ENCODE peak calls at places on chromosomes 12 and 14, in four cellular contexts. One of them, this sample, is unnamed.
A peak's percentile ranks its signal among the peaks of the same experiment; 100 is the strongest.

GRCh38 chr14:66383771-66384170 is 102.4 kb upstream of the CCDC196 start:
- DNase-seq in OCI-LY7: no peak
- DNase-seq in CD4-positive, alpha-beta T cell: no peak
- DNase-seq in effector memory CD4-positive, alpha-beta T cell: no peak
- DNase-seq in this sample: no peak

GRCh38 chr14:47040490-47040889 is 388.9 kb upstream of the RPL10L start:
- DNase-seq in OCI-LY7: no peak
- DNase-seq in CD4-positive, alpha-beta T cell: no peak
- DNase-seq in effector memory CD4-positive, alpha-beta T cell: no peak
- DNase-seq in this sample: no peak

GRCh38 chr14:90483551-90483950 is 86.7 kb downstream of the CALM1 start:
- DNase-seq in OCI-LY7: no peak
- DNase-seq in CD4-positive, alpha-beta T cell: peak; percentile 54
- DNase-seq in effector memory CD4-positive, alpha-beta T cell: no peak
- DNase-seq in this sample: no peak

GRCh38 chr12:117147639-117148038 is 42.6 kb downstream of the FBXO21 start:
- DNase-seq in OCI-LY7: no peak
- DNase-seq in CD4-positive, alpha-beta T cell: no peak
- DNase-seq in effector memory CD4-positive, alpha-beta T cell: no peak
- DNase-seq in this sample: no peak

GRCh38 chr12:6533653-6534157 is 612 bp upstream of the GAPDH start:
- DNase-seq in OCI-LY7: peak; percentile 94
- DNase-seq in CD4-positive, alpha-beta T cell: no peak
- DNase-seq in effector memory CD4-positive, alpha-beta T cell: no peak
- DNase-seq in this sample: peak; percentile 39

GRCh38 chr12:93825926-93826599 is 148.9 kb downstream of the CRADD start:
- DNase-seq in OCI-LY7: no peak
- DNase-seq in CD4-positive, alpha-beta T cell: no peak
- DNase-seq in effector memory CD4-positive, alpha-beta T cell: no peak
- DNase-seq in this sample: no peak

GRCh38 chr14:57712101-57712500 is 153.8 kb downstream of the SLC35F4 start:
- DNase-seq in OCI-LY7: no peak
- DNase-seq in CD4-positive, alpha-beta T cell: no peak
- DNase-seq in effector memory CD4-positive, alpha-beta T cell: no peak
- DNase-seq in this sample: no peak

GRCh38 chr12:107780298-107780697 is 5.8 kb downstream of the ASCL4 start:
- DNase-seq in OCI-LY7: no peak
- DNase-seq in CD4-positive, alpha-beta T cell: no peak
- DNase-seq in effector memory CD4-positive, alpha-beta T cell: no peak
- DNase-seq in this sample: no peak

GRCh38 chr14:52919971-52920370 is 30.9 kb downstream of the FERMT2 start:
- DNase-seq in OCI-LY7: no peak
- DNase-seq in CD4-positive, alpha-beta T cell: no peak
- DNase-seq in effector memory CD4-positive, alpha-beta T cell: no peak
- DNase-seq in this sample: no peak

GRCh38 chr12:113486722-113487121 is 15.1 kb upstream of the LHX5 start:
- DNase-seq in OCI-LY7: no peak
- DNase-seq in CD4-positive, alpha-beta T cell: no peak
- DNase-seq in effector memory CD4-positive, alpha-beta T cell: no peak
- DNase-seq in this sample: no peak

GRCh38 chr14:74579447-74580274 is 32.4 kb downstream of the LTBP2 start:
- DNase-seq in OCI-LY7: no peak
- DNase-seq in CD4-positive, alpha-beta T cell: no peak
- DNase-seq in effector memory CD4-positive, alpha-beta T cell: no peak
- DNase-seq in this sample: no peak

GRCh38 chr12:12015073-12015685 is 55.6 kb upstream of the BCL2L14 start:
- DNase-seq in OCI-LY7: no peak
- DNase-seq in CD4-positive, alpha-beta T cell: no peak
- DNase-seq in effector memory CD4-positive, alpha-beta T cell: no peak
- DNase-seq in this sample: no peak

GRCh38 chr12:45669093-45669492 is 60.4 kb upstream of the ARID2 start:
- DNase-seq in OCI-LY7: no peak
- DNase-seq in CD4-positive, alpha-beta T cell: no peak
- DNase-seq in effector memory CD4-positive, alpha-beta T cell: no peak
- DNase-seq in this sample: no peak

GRCh38 chr12:90090929-90091651 is 382.5 kb upstream of the ATP2B1 start:
- DNase-seq in OCI-LY7: no peak
- DNase-seq in CD4-positive, alpha-beta T cell: no peak
- DNase-seq in effector memory CD4-positive, alpha-beta T cell: no peak
- DNase-seq in this sample: no peak

GRCh38 chr12:88578821-88579518 is 1.3 kb downstream of the KITLG start:
- DNase-seq in OCI-LY7: no peak
- DNase-seq in CD4-positive, alpha-beta T cell: no peak
- DNase-seq in effector memory CD4-positive, alpha-beta T cell: no peak
- DNase-seq in this sample: no peak

GRCh38 chr12:119940881-119941280 is 48.2 kb upstream of the BICDL1 start:
- DNase-seq in OCI-LY7: no peak
- DNase-seq in CD4-positive, alpha-beta T cell: no peak
- DNase-seq in effector memory CD4-positive, alpha-beta T cell: no peak
- DNase-seq in this sample: no peak

GRCh38 chr12:124105546-124105945 is 132.5 kb downstream of the ZNF664 start:
- DNase-seq in OCI-LY7: no peak
- DNase-seq in CD4-positive, alpha-beta T cell: no peak
- DNase-seq in effector memory CD4-positive, alpha-beta T cell: no peak
- DNase-seq in this sample: no peak

GRCh38 chr14:87994974-87995373 is 2.0 kb upstream of the GALC start:
- DNase-seq in OCI-LY7: no peak
- DNase-seq in CD4-positive, alpha-beta T cell: no peak
- DNase-seq in effector memory CD4-positive, alpha-beta T cell: peak; percentile 1
- DNase-seq in this sample: no peak

GRCh38 chr14:36604757-36605505 is 22.5 kb upstream of the NKX2-8 start:
- DNase-seq in OCI-LY7: peak; percentile 66
- DNase-seq in CD4-positive, alpha-beta T cell: no peak
- DNase-seq in effector memory CD4-positive, alpha-beta T cell: no peak
- DNase-seq in this sample: no peak

GRCh38 chr12:113639474-113639873 is 167.8 kb upstream of the LHX5 start:
- DNase-seq in OCI-LY7: no peak
- DNase-seq in CD4-positive, alpha-beta T cell: no peak
- DNase-seq in effector memory CD4-positive, alpha-beta T cell: no peak
- DNase-seq in this sample: no peak

GRCh38 chr12:50112456-50113218 is 601 bp downstream of the COX14 start:
- DNase-seq in OCI-LY7: peak; percentile 36
- DNase-seq in CD4-positive, alpha-beta T cell: no peak
- DNase-seq in effector memory CD4-positive, alpha-beta T cell: no peak
- DNase-seq in this sample: no peak

GRCh38 chr14:104596927-104597351 is 7.6 kb downstream of the TMEM179 start:
- DNase-seq in OCI-LY7: no peak
- DNase-seq in CD4-positive, alpha-beta T cell: no peak
- DNase-seq in effector memory CD4-positive, alpha-beta T cell: no peak
- DNase-seq in this sample: no peak

GRCh38 chr12:63321373-63321772 is 170.4 kb upstream of the AVPR1A start:
- DNase-seq in OCI-LY7: no peak
- DNase-seq in CD4-positive, alpha-beta T cell: no peak
- DNase-seq in effector memory CD4-positive, alpha-beta T cell: no peak
- DNase-seq in this sample: no peak

GRCh38 chr12:64889434-64890216 is 65.2 kb downstream of the TBC1D30 start:
- DNase-seq in OCI-LY7: no peak
- DNase-seq in CD4-positive, alpha-beta T cell: no peak
- DNase-seq in effector memory CD4-positive, alpha-beta T cell: no peak
- DNase-seq in this sample: no peak

GRCh38 chr12:92955997-92956663 is 27.0 kb upstream of the EEA1 start:
- DNase-seq in OCI-LY7: no peak
- DNase-seq in CD4-positive, alpha-beta T cell: no peak
- DNase-seq in effector memory CD4-positive, alpha-beta T cell: no peak
- DNase-seq in this sample: no peak

GRCh38 chr12:63792333-63792732 is 12.6 kb downstream of the RXYLT1 start:
- DNase-seq in OCI-LY7: no peak
- DNase-seq in CD4-positive, alpha-beta T cell: no peak
- DNase-seq in effector memory CD4-positive, alpha-beta T cell: no peak
- DNase-seq in this sample: no peak

GRCh38 chr12:6958609-6959375 is 7.6 kb downstream of the PTPN6 start:
- DNase-seq in OCI-LY7: peak; percentile 87
- DNase-seq in CD4-positive, alpha-beta T cell: peak; percentile 73
- DNase-seq in effector memory CD4-positive, alpha-beta T cell: peak; percentile 72
- DNase-seq in this sample: peak; percentile 60

GRCh38 chr12:93773122-93773871 is 96.1 kb downstream of the CRADD start:
- DNase-seq in OCI-LY7: no peak
- DNase-seq in CD4-positive, alpha-beta T cell: peak; percentile 19
- DNase-seq in effector memory CD4-positive, alpha-beta T cell: peak; percentile 23
- DNase-seq in this sample: peak; percentile 23

GRCh38 chr12:128956755-128957154 is 103.5 kb downstream of the GLT1D1 start:
- DNase-seq in OCI-LY7: no peak
- DNase-seq in CD4-positive, alpha-beta T cell: no peak
- DNase-seq in effector memory CD4-positive, alpha-beta T cell: no peak
- DNase-seq in this sample: no peak
- H3K9me3 ChIP-seq in OCI-LY7: no peaks in the 10 kb centered on the region
- H3K9me3 ChIP-seq in CD4-positive, alpha-beta T cell: no peaks in the 10 kb centered on the region
- H3K9me3 ChIP-seq in effector memory CD4-positive, alpha-beta T cell: no peaks in the 10 kb centered on the region
- H3K9me3 ChIP-seq in this sample: no peaks in the 10 kb centered on the region

GRCh38 chr14:105926415-105927093 is 400.2 kb downstream of the TMEM121 start:
- DNase-seq in OCI-LY7: no peak
- DNase-seq in CD4-positive, alpha-beta T cell: no peak
- DNase-seq in effector memory CD4-positive, alpha-beta T cell: no peak
- DNase-seq in this sample: no peak
- H3K9me3 ChIP-seq in OCI-LY7: no peaks in the 10 kb centered on the region
- H3K9me3 ChIP-seq in CD4-positive, alpha-beta T cell: no peaks in the 10 kb centered on the region
- H3K9me3 ChIP-seq in effector memory CD4-positive, alpha-beta T cell: no peaks in the 10 kb centered on the region
- H3K9me3 ChIP-seq in this sample: no peaks in the 10 kb centered on the region

GRCh38 chr14:73173092-73173735 is 36.9 kb downstream of the PSEN1 start:
- DNase-seq in OCI-LY7: peak; percentile 72
- DNase-seq in CD4-positive, alpha-beta T cell: no peak
- DNase-seq in effector memory CD4-positive, alpha-beta T cell: no peak
- DNase-seq in this sample: no peak
- H3K9me3 ChIP-seq in OCI-LY7: no peaks in the 10 kb centered on the region
- H3K9me3 ChIP-seq in CD4-positive, alpha-beta T cell: no peaks in the 10 kb centered on the region
- H3K9me3 ChIP-seq in effector memory CD4-positive, alpha-beta T cell: no peaks in the 10 kb centered on the region
- H3K9me3 ChIP-seq in this sample: no peaks in the 10 kb centered on the region

DNA sequence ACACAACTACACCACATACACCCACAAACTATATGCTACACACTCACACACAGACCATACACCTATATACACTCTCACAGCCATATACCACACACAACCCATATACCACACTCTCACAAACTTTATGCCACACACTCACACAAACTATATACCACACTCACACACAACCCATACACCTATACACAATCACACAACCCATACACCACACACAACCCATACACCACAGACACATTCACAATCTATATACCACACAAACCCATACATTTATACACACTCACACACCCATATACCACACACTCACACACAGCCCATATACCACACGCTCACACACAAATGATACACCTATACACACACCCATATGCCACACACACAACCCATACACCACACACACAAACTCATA is 163.3 kb downstream of the TMEM121 start:
- DNase-seq in OCI-LY7: no peak
- DNase-seq in CD4-positive, alpha-beta T cell: no peak
- DNase-seq in effector memory CD4-positive, alpha-beta T cell: no peak
- DNase-seq in this sample: no peak
- H3K9me3 ChIP-seq in OCI-LY7: no peaks in the 10 kb centered on the region
- H3K9me3 ChIP-seq in CD4-positive, alpha-beta T cell: no peaks in the 10 kb centered on the region
- H3K9me3 ChIP-seq in effector memory CD4-positive, alpha-beta T cell: no peaks in the 10 kb centered on the region
- H3K9me3 ChIP-seq in this sample: no peaks in the 10 kb centered on the region

DNA sequence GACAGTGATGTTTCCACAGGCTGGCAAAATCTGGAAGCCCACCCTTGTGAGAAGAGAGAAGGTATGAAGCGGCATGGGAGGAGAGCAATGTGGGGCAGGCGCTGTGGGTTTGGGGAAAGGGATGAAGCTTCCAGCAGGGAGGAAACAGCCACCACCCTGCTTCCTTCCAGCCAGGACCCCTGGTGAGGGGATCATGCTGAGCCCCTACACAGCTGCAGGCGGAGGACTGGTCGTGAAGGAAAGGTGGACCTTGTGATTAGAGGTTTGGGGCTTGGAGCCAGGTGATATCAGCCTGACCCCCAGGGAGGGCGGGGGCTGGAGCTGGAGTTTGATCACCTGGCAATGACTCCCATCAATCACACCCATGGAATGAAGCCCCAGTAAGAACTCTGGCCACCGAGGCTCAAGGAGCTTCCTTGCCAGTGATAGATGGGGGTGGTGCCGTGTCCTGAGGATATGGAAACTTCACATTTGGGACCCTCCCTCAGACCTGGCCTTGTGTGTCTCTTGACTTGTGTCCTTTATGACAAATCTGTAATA is 48.6 kb downstream of the RIMBP2 start:
- DNase-seq in OCI-LY7: no peak
- DNase-seq in CD4-positive, alpha-beta T cell: no peak
- DNase-seq in effector memory CD4-positive, alpha-beta T cell: no peak
- DNase-seq in this sample: no peak
- H3K9me3 ChIP-seq in OCI-LY7: no peaks in the 10 kb centered on the region
- H3K9me3 ChIP-seq in CD4-positive, alpha-beta T cell: no peaks in the 10 kb centered on the region
- H3K9me3 ChIP-seq in effector memory CD4-positive, alpha-beta T cell: no peaks in the 10 kb centered on the region
- H3K9me3 ChIP-seq in this sample: no peaks in the 10 kb centered on the region

DNA sequence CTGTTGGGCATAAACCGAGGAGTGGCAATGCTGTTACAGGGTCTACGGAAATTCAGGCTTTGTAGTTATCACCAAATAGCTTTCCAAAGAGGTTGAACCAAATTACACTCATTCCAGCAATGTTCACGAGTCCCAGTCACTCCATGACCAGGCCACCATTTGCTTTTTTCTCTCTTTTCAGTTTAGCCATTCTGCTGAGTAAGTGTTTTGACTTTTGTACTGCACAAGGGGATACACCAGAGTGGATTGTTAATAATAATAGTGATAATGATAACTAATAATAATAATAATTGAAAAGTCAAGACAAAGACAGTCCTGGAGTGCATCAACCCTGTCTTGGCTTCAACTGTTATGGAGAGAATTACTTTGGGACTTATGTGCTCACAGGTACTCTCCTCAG is 343.5 kb downstream of the AACS start:
- DNase-seq in OCI-LY7: no peak
- DNase-seq in CD4-positive, alpha-beta T cell: no peak
- DNase-seq in effector memory CD4-positive, alpha-beta T cell: no peak
- DNase-seq in this sample: no peak
- H3K9me3 ChIP-seq in OCI-LY7: peaks cover 4% of the 10 kb centered on the region
- H3K9me3 ChIP-seq in CD4-positive, alpha-beta T cell: no peaks in the 10 kb centered on the region
- H3K9me3 ChIP-seq in effector memory CD4-positive, alpha-beta T cell: no peaks in the 10 kb centered on the region
- H3K9me3 ChIP-seq in this sample: no peaks in the 10 kb centered on the region